ENCODE peak calls at places on chromosomes 1 and 21, in six cellular contexts. One of them, this sample, is unnamed.

GRCh38 chr1:60425528-60425927 is 352.0 kb upstream of the C1orf87 start:
- DNase-seq in K562: no peak
- DNase-seq in HCT116: peak; percentile 10
- DNase-seq in H1: no peak
- DNase-seq in GM12878: no peak
- DNase-seq in HepG2: peak; percentile 30
- DNase-seq in this sample: peak; percentile 27

GRCh38 chr1:92792340-92792782 is 7.5 kb upstream of the EVI5 start:
- DNase-seq in K562: peak; percentile 72
- DNase-seq in HCT116: no peak
- DNase-seq in H1: no peak
- DNase-seq in GM12878: no peak
- DNase-seq in HepG2: no peak
- DNase-seq in this sample: peak; percentile 63

GRCh38 chr21:18274370-18274769 is 29.7 kb downstream of the CHODL start:
- DNase-seq in K562: no peak
- DNase-seq in HCT116: no peak
- DNase-seq in H1: no peak
- DNase-seq in GM12878: no peak
- DNase-seq in HepG2: no peak
- DNase-seq in this sample: no peak

GRCh38 chr1:105210747-105211146 is 1461.0 kb downstream of the AMY1C start:
- DNase-seq in K562: no peak
- DNase-seq in HCT116: no peak
- DNase-seq in H1: no peak
- DNase-seq in GM12878: no peak
- DNase-seq in HepG2: no peak
- DNase-seq in this sample: no peak

GRCh38 chr1:1985375-1986050 is 18.1 kb downstream of the CFAP74 start:
- DNase-seq in K562: no peak
- DNase-seq in HCT116: no peak
- DNase-seq in H1: no peak
- DNase-seq in GM12878: no peak
- DNase-seq in HepG2: no peak
- DNase-seq in this sample: no peak

GRCh38 chr1:202192770-202193613 is 607 bp upstream of the LGR6 start:
- DNase-seq in K562: peak; percentile 81
- DNase-seq in HCT116: no peak
- DNase-seq in H1: no peak
- DNase-seq in GM12878: no peak
- DNase-seq in HepG2: peak; percentile 43
- DNase-seq in this sample: peak; percentile 81

GRCh38 chr1:214414691-214415090 is 133.7 kb downstream of the SMYD2 start:
- DNase-seq in K562: no peak
- DNase-seq in HCT116: no peak
- DNase-seq in H1: no peak
- DNase-seq in GM12878: no peak
- DNase-seq in HepG2: peak; percentile 78
- DNase-seq in this sample: no peak

GRCh38 chr1:243917177-243917862 is 67.3 kb upstream of the AKT3 start:
- DNase-seq in K562: no peak
- DNase-seq in HCT116: no peak
- DNase-seq in H1: peak; percentile 23
- DNase-seq in GM12878: no peak
- DNase-seq in HepG2: no peak
- DNase-seq in this sample: peak; percentile 74

GRCh38 chr1:31954607-31955283 is 16.6 kb upstream of the PTP4A2 start:
- DNase-seq in K562: peak; percentile 84
- DNase-seq in HCT116: peak; percentile 66
- DNase-seq in H1: no peak
- DNase-seq in GM12878: no peak
- DNase-seq in HepG2: peak; percentile 56
- DNase-seq in this sample: no peak

GRCh38 chr1:201254625-201255469 is 28.5 kb upstream of the PKP1 start:
- DNase-seq in K562: peak; percentile 72
- DNase-seq in HCT116: peak; percentile 27
- DNase-seq in H1: peak; percentile 34
- DNase-seq in GM12878: no peak
- DNase-seq in HepG2: peak; percentile 15
- DNase-seq in this sample: peak; percentile 72

GRCh38 chr1:200153277-200154055 is 126.0 kb downstream of the NR5A2 start:
- DNase-seq in K562: no peak
- DNase-seq in HCT116: no peak
- DNase-seq in H1: no peak
- DNase-seq in GM12878: peak; percentile 79
- DNase-seq in HepG2: no peak
- DNase-seq in this sample: no peak

GRCh38 chr1:112509005-112509659 is 367 bp downstream of the WNT2B start:
- DNase-seq in K562: no peak
- DNase-seq in HCT116: no peak
- DNase-seq in H1: no peak
- DNase-seq in GM12878: no peak
- DNase-seq in HepG2: no peak
- DNase-seq in this sample: no peak

GRCh38 chr1:157310401-157310800 is 172.2 kb upstream of the ETV3 start:
- DNase-seq in K562: no peak
- DNase-seq in HCT116: no peak
- DNase-seq in H1: no peak
- DNase-seq in GM12878: no peak
- DNase-seq in HepG2: no peak
- DNase-seq in this sample: no peak

GRCh38 chr21:25528511-25528910 is 78.8 kb downstream of the MRPL39 start:
- DNase-seq in K562: no peak
- DNase-seq in HCT116: no peak
- DNase-seq in H1: no peak
- DNase-seq in GM12878: no peak
- DNase-seq in HepG2: no peak
- DNase-seq in this sample: no peak

GRCh38 chr1:71128060-71128459 is 47.2 kb upstream of the ZRANB2 start:
- DNase-seq in K562: no peak
- DNase-seq in HCT116: no peak
- DNase-seq in H1: no peak
- DNase-seq in GM12878: no peak
- DNase-seq in HepG2: no peak
- DNase-seq in this sample: no peak

GRCh38 chr1:16163882-16164820 is 8.3 kb upstream of the EPHA2 start:
- DNase-seq in K562: peak; percentile 92
- DNase-seq in HCT116: no peak
- DNase-seq in H1: no peak
- DNase-seq in GM12878: no peak
- DNase-seq in HepG2: peak; percentile 96
- DNase-seq in this sample: no peak

GRCh38 chr1:6485937-6486250 is 5.6 kb downstream of the PLEKHG5 start:
- DNase-seq in K562: no peak
- DNase-seq in HCT116: no peak
- DNase-seq in H1: no peak
- DNase-seq in GM12878: no peak
- DNase-seq in HepG2: no peak
- DNase-seq in this sample: no peak

GRCh38 chr1:200676829-200677228 is 7.1 kb upstream of the DDX59 start:
- DNase-seq in K562: peak; percentile 24
- DNase-seq in HCT116: no peak
- DNase-seq in H1: no peak
- DNase-seq in GM12878: no peak
- DNase-seq in HepG2: no peak
- DNase-seq in this sample: no peak

GRCh38 chr1:248786106-248786665 is 30.6 kb upstream of the LYPD8 start:
- DNase-seq in K562: no peak
- DNase-seq in HCT116: no peak
- DNase-seq in H1: no peak
- DNase-seq in GM12878: no peak
- DNase-seq in HepG2: no peak
- DNase-seq in this sample: no peak

GRCh38 chr1:41536296-41536695 is 51.8 kb upstream of the EDN2 start:
- DNase-seq in K562: no peak
- DNase-seq in HCT116: no peak
- DNase-seq in H1: no peak
- DNase-seq in GM12878: no peak
- DNase-seq in HepG2: no peak
- DNase-seq in this sample: no peak

GRCh38 chr1:69814926-69815325 is 247.2 kb downstream of the LRRC7 start:
- DNase-seq in K562: no peak
- DNase-seq in HCT116: no peak
- DNase-seq in H1: no peak
- DNase-seq in GM12878: no peak
- DNase-seq in HepG2: no peak
- DNase-seq in this sample: no peak

GRCh38 chr1:103372866-103373265 is 152.6 kb upstream of the RNPC3 start:
- DNase-seq in K562: no peak
- DNase-seq in HCT116: no peak
- DNase-seq in H1: no peak
- DNase-seq in GM12878: no peak
- DNase-seq in HepG2: peak; percentile 1
- DNase-seq in this sample: no peak

GRCh38 chr1:195597929-195598328 is 1010.3 kb downstream of the KCNT2 start:
- DNase-seq in K562: no peak
- DNase-seq in HCT116: no peak
- DNase-seq in H1: no peak
- DNase-seq in GM12878: no peak
- DNase-seq in HepG2: no peak
- DNase-seq in this sample: no peak

GRCh38 chr1:248821101-248821500 is 4.6 kb downstream of the SH3BP5L start:
- DNase-seq in K562: no peak
- DNase-seq in HCT116: no peak
- DNase-seq in H1: no peak
- DNase-seq in GM12878: no peak
- DNase-seq in HepG2: peak; percentile 51
- DNase-seq in this sample: no peak

GRCh38 chr1:38125837-38126520 is 79.4 kb upstream of the POU3F1 start:
- DNase-seq in K562: no peak
- DNase-seq in HCT116: no peak
- DNase-seq in H1: no peak
- DNase-seq in GM12878: no peak
- DNase-seq in HepG2: no peak
- DNase-seq in this sample: no peak

GRCh38 chr1:225410036-225410435 is 17.8 kb downstream of the LBR start:
- DNase-seq in K562: no peak
- DNase-seq in HCT116: no peak
- DNase-seq in H1: no peak
- DNase-seq in GM12878: no peak
- DNase-seq in HepG2: no peak
- DNase-seq in this sample: no peak
- H3K4me1 ChIP-seq in K562: no peaks in the 10 kb centered on the region
- H3K4me1 ChIP-seq in HCT116: no peaks in the 10 kb centered on the region
- H3K4me1 ChIP-seq in H1: no peaks in the 10 kb centered on the region
- H3K4me1 ChIP-seq in GM12878: no peaks in the 10 kb centered on the region
- H3K4me1 ChIP-seq in HepG2: peaks cover 57% of the 10 kb centered on the region
- H3K4me1 ChIP-seq in this sample: no peaks in the 10 kb centered on the region

DNA sequence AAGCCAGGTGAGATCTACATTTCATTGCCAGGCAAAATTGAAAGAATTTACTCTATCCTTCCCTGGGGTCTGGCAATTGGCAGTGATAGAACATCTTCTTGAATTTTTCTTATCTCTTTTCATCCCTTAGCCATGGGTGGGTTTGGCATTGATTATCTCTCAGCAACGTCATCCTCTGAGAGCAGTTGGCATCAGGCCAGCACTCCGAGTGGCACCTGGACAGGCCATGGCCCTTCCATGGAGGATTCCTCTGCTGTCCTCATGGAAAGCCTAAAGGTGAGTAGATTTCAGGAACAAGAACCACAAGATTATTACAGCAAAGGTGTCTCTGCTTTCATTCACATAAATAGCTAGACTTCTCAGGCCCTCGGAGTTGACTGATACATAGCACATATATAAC is 39.3 kb downstream of the NCF2 start:
- DNase-seq in K562: no peak
- DNase-seq in HCT116: no peak
- DNase-seq in H1: no peak
- DNase-seq in GM12878: no peak
- DNase-seq in HepG2: no peak
- DNase-seq in this sample: no peak
- H3K36me3 ChIP-seq in K562: peaks cover 91% of the 10 kb centered on the region
- H3K36me3 ChIP-seq in HCT116: peaks cover 36% of the 10 kb centered on the region
- H3K36me3 ChIP-seq in H1: peaks cover 73% of the 10 kb centered on the region
- H3K36me3 ChIP-seq in GM12878: peaks cover 55% of the 10 kb centered on the region
- H3K36me3 ChIP-seq in HepG2: peaks cover 21% of the 10 kb centered on the region
- H3K36me3 ChIP-seq in this sample: peaks cover 96% of the 10 kb centered on the region

GRCh38 chr1:94396356-94396755 is 21.8 kb upstream of the ABCD3 start:
- DNase-seq in K562: peak; percentile 10
- DNase-seq in HCT116: no peak
- DNase-seq in H1: no peak
- DNase-seq in GM12878: no peak
- DNase-seq in HepG2: no peak
- DNase-seq in this sample: peak; percentile 28
- TF ChIP-seq ZNF274 in K562: no peak
- TF ChIP-seq ZNF274 in HCT116: no peak
- TF ChIP-seq ZNF274 in H1: no peak
- TF ChIP-seq ZNF274 in GM12878: no peak
- TF ChIP-seq ZNF274 in HepG2: no peak
- TF ChIP-seq ZNF274 in this sample: no peak

DNA sequence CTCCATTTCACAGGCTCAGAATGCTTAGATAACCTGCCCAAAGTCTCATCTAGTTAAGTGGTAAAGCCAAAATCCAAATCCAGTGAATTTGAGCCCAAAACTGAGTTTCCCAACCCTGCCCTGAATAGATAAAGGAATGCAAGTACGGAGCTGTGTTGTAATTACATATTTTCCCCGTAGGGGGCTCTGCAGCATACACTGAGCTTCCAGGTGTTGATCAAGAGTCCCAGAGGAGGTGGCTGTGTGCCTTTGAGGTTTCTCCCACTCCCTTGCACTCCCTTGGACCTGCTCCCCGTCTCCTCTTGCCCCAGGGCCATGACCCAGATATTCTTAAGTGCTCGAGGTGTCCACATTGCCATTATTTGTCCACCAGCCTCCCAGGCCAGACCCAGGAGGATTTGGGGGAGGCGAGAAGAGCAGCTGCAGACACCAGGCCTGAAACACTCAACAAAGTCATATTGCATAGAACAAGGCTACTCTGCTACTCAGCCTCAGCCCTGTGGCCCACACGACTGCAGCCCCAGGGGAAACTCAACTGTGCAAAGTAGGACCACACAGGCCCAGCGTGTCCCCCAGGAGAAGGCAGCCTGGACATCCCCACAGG is 18.4 kb upstream of the LY9 start:
- DNase-seq in K562: peak; percentile 69
- DNase-seq in HCT116: peak; percentile 29
- DNase-seq in H1: no peak
- DNase-seq in GM12878: no peak
- DNase-seq in HepG2: peak; percentile 27
- DNase-seq in this sample: peak; percentile 51
- H3K4me1 ChIP-seq in K562: no peaks in the 10 kb centered on the region
- H3K4me1 ChIP-seq in HCT116: peaks cover 9% of the 10 kb centered on the region
- H3K4me1 ChIP-seq in H1: no peaks in the 10 kb centered on the region
- H3K4me1 ChIP-seq in GM12878: peaks cover 50% of the 10 kb centered on the region
- H3K4me1 ChIP-seq in HepG2: no peaks in the 10 kb centered on the region
- H3K4me1 ChIP-seq in this sample: no peaks in the 10 kb centered on the region